ENCODE peak calls at places on chromosome 16, in seven cellular contexts. R is GM23248, Y is neural crest cell, G is endothelial cell, A is HS-27A, W is K562, C is ovary. Q is an unnamed sample.

GRCh38 chr16:67055712-67056487 is 27.0 kb downstream of the CBFB start:
- DNase-seq in C (no peak), Y (no peak), R (peak), G (no peak), W (peak), A (peak), Q (peak)

GRCh38 chr16:30122621-30123160 is 329 bp downstream of the MAPK3 start:
- DNase-seq in A (no peak), R (peak), W (no peak), Y (no peak), C (no peak), G (no peak), Q (no peak)

GRCh38 chr16:592518-593306 is 2.8 kb downstream of the RAB40C start:
- DNase-seq in Y (no peak), R (peak), A (no peak), W (no peak), C (no peak), G (no peak), Q (no peak)

GRCh38 chr16:27747946-27748345 is 198.0 kb downstream of the KATNIP start:
- DNase-seq in R (no peak), A (no peak), G (no peak), C (no peak), W (no peak), Y (no peak), Q (no peak)

GRCh38 chr16:83859265-83859664 is 39.6 kb upstream of the MLYCD start:
- DNase-seq in C (no peak), A (no peak), G (no peak), W (no peak), R (no peak), Y (no peak), Q (no peak)

GRCh38 chr16:58730724-58731370 is 3.3 kb downstream of the GOT2 start:
- DNase-seq in G (no peak), Y (no peak), C (no peak), W (no peak), A (no peak), R (no peak), Q (no peak)

GRCh38 chr16:61148930-61149329 is 887.3 kb downstream of the CDH8 start:
- DNase-seq in C (no peak), R (no peak), W (no peak), A (no peak), Y (no peak), G (no peak), Q (no peak)

GRCh38 chr16:29694384-29695195 is 15.6 kb downstream of the QPRT start:
- DNase-seq in A (no peak), C (no peak), W (no peak), G (no peak), R (no peak), Y (no peak), Q (no peak)

GRCh38 chr16:4089811-4090293 is 26.4 kb downstream of the ADCY9 start:
- DNase-seq in A (no peak), W (no peak), G (no peak), C (no peak), R (no peak), Y (no peak), Q (no peak)

GRCh38 chr16:88566158-88566557 is 4.0 kb upstream of the ZC3H18 start:
- DNase-seq in G (no peak), R (peak), C (no peak), W (no peak), Y (no peak), A (no peak), Q (no peak)

GRCh38 chr16:15950167-15950854 is 895 bp downstream of the ABCC1 start:
- DNase-seq in A (no peak), G (peak), Y (peak), R (peak), W (peak), C (peak), Q (no peak)

GRCh38 chr16:84836234-84836647 is 16.5 kb downstream of the CRISPLD2 start:
- DNase-seq in A (peak), R (peak), G (peak), Y (no peak), C (peak), W (no peak), Q (no peak)

GRCh38 chr16:49858200-49859129 is 2.6 kb upstream of the ZNF423 start:
- DNase-seq in W (peak), C (peak), Y (peak), A (no peak), G (peak), R (peak), Q (no peak)

GRCh38 chr16:86398622-86399021 is 111.7 kb upstream of the FOXF1 start:
- DNase-seq in Y (no peak), R (peak), A (no peak), G (no peak), C (no peak), W (no peak), Q (no peak)

GRCh38 chr16:72469932-72470331 is 298.0 kb upstream of the PMFBP1 start:
- DNase-seq in R (no peak), A (no peak), C (no peak), G (no peak), W (no peak), Y (no peak), Q (no peak)

GRCh38 chr16:72568502-72568901 is 396.5 kb upstream of the PMFBP1 start:
- DNase-seq in A (no peak), Y (no peak), W (no peak), G (no peak), C (no peak), R (no peak), Q (no peak)

GRCh38 chr16:49262501-49262900 is 19.1 kb downstream of the CBLN1 start:
- DNase-seq in W (no peak), C (no peak), R (no peak), Y (no peak), A (no peak), G (no peak), Q (no peak)

GRCh38 chr16:71258371-71258770 is 27.8 kb upstream of the HYDIN start:
- DNase-seq in Y (no peak), W (no peak), R (no peak), C (no peak), G (no peak), A (no peak), Q (no peak)

GRCh38 chr16:75272097-75272548 is 20.7 kb upstream of the BCAR1 start:
- DNase-seq in A (no peak), W (no peak), Y (no peak), G (no peak), C (no peak), R (no peak), Q (no peak)

GRCh38 chr16:54285414-54286066 is 1.0 kb downstream of the IRX3 start:
- DNase-seq in R (peak), C (no peak), Y (peak), A (no peak), W (no peak), G (peak), Q (no peak)

GRCh38 chr16:96935-97381 is 18.9 kb downstream of the MPG start:
- DNase-seq in A (no peak), R (peak), Y (peak), W (peak), G (peak), C (peak), Q (peak)

GRCh38 chr16:66918355-66918754 is 330 bp downstream of the CDH16 start:
- DNase-seq in A (no peak), W (no peak), C (no peak), R (no peak), G (no peak), Y (no peak), Q (no peak)

GRCh38 chr16:27417047-27417671 is 15.2 kb downstream of the IL21R start:
- DNase-seq in C (no peak), W (no peak), R (no peak), Y (no peak), A (no peak), G (no peak), Q (no peak)

GRCh38 chr16:381788-382717 is at the start of gene PGAP6:
- DNase-seq in R (peak), C (peak), G (peak), A (no peak), W (peak), Y (no peak), Q (no peak)

GRCh38 chr16:46859719-46860152 is 24.4 kb upstream of the GPT2 start:
- DNase-seq in R (peak), G (no peak), Y (no peak), A (peak), W (peak), C (no peak), Q (peak)

GRCh38 chr16:676565-677297 is 1.3 kb downstream of the RHBDL1 start:
- DNase-seq in C (no peak), G (no peak), R (no peak), Y (no peak), A (no peak), W (no peak), Q (no peak)

GRCh38 chr16:66605177-66605999 is 884 bp downstream of the CMTM3 start:
- DNase-seq in G (peak), W (peak), A (no peak), C (peak), R (peak), Y (peak), Q (no peak)

GRCh38 chr16:56102159-56102798 is 89.0 kb upstream of the GNAO1 start:
- DNase-seq in W (no peak), C (peak), A (no peak), R (peak), Y (no peak), G (no peak), Q (no peak)

GRCh38 chr16:3112058-3112880 is at the start of gene ZNF205:
- DNase-seq in Y (peak), C (peak), G (peak), A (no peak), R (peak), W (peak), Q (no peak)

GRCh38 chr16:568401-569258 is 1.1 kb upstream of the PIGQ start:
- DNase-seq in W (peak), A (no peak), G (no peak), Y (no peak), C (no peak), R (no peak), Q (no peak)